ENCODE peak calls at places on chromosomes 3 and 15, in four cellular contexts. P, C, M and F are unnamed samples.
A peak's percentile ranks its signal among the peaks of the same experiment; 100 is the strongest.

GRCh38 chr3:9793161-9793781 is 389 bp downstream of the ARPC4 start:
- DNase-seq in P (peak; percentile 35), M (peak; percentile 28), C (no peak), F (peak; percentile 93)

GRCh38 chr15:91821458-91821857 is 32.0 kb upstream of the SLCO3A1 start:
- DNase-seq in P (no peak), C (no peak), M (no peak), F (no peak)

GRCh38 chr15:66193066-66193465 is 60.5 kb downstream of the MEGF11 start:
- DNase-seq in P (no peak), M (no peak), C (no peak), F (no peak)

GRCh38 chr15:62452016-62452415 is 286.9 kb upstream of the C2CD4B start:
- DNase-seq in M (no peak), C (no peak), P (no peak), F (no peak)

GRCh38 chr3:65894679-65895078 is 144.0 kb downstream of the MAGI1 start:
- DNase-seq in C (no peak), P (no peak), M (no peak), F (no peak)

GRCh38 chr3:141308588-141309218 is 59.6 kb upstream of the ZBTB38 start:
- DNase-seq in M (peak; percentile 80), P (peak; percentile 33), C (no peak), F (peak; percentile 68)

GRCh38 chr15:55289011-55289572 is 521 bp downstream of the RAB27A start:
- DNase-seq in P (no peak), M (peak; percentile 21), C (no peak), F (peak; percentile 53)

GRCh38 chr15:89999676-90000174 is 1.4 kb upstream of the ZNF710 start:
- DNase-seq in P (no peak), M (no peak), C (no peak), F (no peak)

GRCh38 chr3:137542049-137542448 is 222.1 kb upstream of the SOX14 start:
- DNase-seq in M (no peak), C (no peak), P (no peak), F (no peak)

GRCh38 chr15:93563218-93563617 is 474.2 kb upstream of the RGMA start:
- DNase-seq in C (no peak), M (no peak), P (no peak), F (no peak)

GRCh38 chr3:197584733-197585132 is 29.0 kb upstream of the BDH1 start:
- DNase-seq in C (no peak), P (no peak), M (no peak), F (no peak)

GRCh38 chr3:8366214-8366613 is 135.4 kb upstream of the LMCD1 start:
- DNase-seq in M (no peak), P (no peak), C (no peak), F (no peak)

GRCh38 chr3:45464336-45464809 is 76.0 kb downstream of the LARS2 start:
- DNase-seq in C (no peak), P (no peak), M (no peak), F (peak; percentile 73)

GRCh38 chr3:127902486-127902885 is 12.5 kb upstream of the KBTBD12 start:
- DNase-seq in M (no peak), C (no peak), P (no peak), F (no peak)

GRCh38 chr3:67648229-67648628 is 6.2 kb downstream of the SUCLG2 start:
- DNase-seq in P (no peak), C (no peak), M (peak; percentile 36), F (no peak)

GRCh38 chr3:44223274-44223673 is 18.4 kb upstream of the TOPAZ1 start:
- DNase-seq in M (no peak), P (no peak), C (no peak), F (no peak)

GRCh38 chr3:115194461-115194860 is 47.4 kb upstream of the ZBTB20 start:
- DNase-seq in M (no peak), P (no peak), C (no peak), F (no peak)

GRCh38 chr15:65904301-65904700 is 35.0 kb downstream of the RAB11A start:
- DNase-seq in P (no peak), M (no peak), C (no peak), F (peak; percentile 73)

GRCh38 chr3:9396301-9396631 is 1.1 kb upstream of the SETD5 start:
- DNase-seq in M (no peak), P (no peak), C (peak; percentile 72), F (peak; percentile 85)

GRCh38 chr3:45509038-45509767 is 85.3 kb upstream of the LIMD1 start:
- DNase-seq in P (no peak), C (no peak), M (no peak), F (peak; percentile 13)

GRCh38 chr3:48256557-48256956 is 15.7 kb downstream of the ZNF589 start:
- DNase-seq in M (no peak), P (no peak), C (no peak), F (no peak)

GRCh38 chr3:192879346-192880031 is 38.2 kb downstream of the MB21D2 start:
- DNase-seq in P (peak; percentile 24), M (peak; percentile 83), C (no peak), F (no peak)

GRCh38 chr3:189316296-189317019 is 144.7 kb downstream of the TPRG1 start:
- DNase-seq in P (no peak), M (peak; percentile 3), C (no peak), F (no peak)

GRCh38 chr3:109268181-109268580 is 48.1 kb downstream of the DPPA2 start:
- DNase-seq in P (no peak), M (no peak), C (no peak), F (no peak)

GRCh38 chr3:105805402-105805801 is 63.4 kb downstream of the CBLB start:
- DNase-seq in M (no peak), P (no peak), C (no peak), F (no peak)

GRCh38 chr15:31792611-31793199 is 237.6 kb upstream of the CHRNA7 start:
- DNase-seq in C (no peak), M (no peak), P (no peak), F (no peak)

GRCh38 chr3:149352556-149352955 is 19.1 kb upstream of the TM4SF18 start:
- DNase-seq in M (peak; percentile 67), C (no peak), P (peak; percentile 62), F (peak; percentile 48)

GRCh38 chr15:80228959-80229610 is 22.9 kb downstream of the CTXND1 start:
- DNase-seq in P (no peak), M (no peak), C (no peak), F (no peak)

GRCh38 chr3:57942872-57943283 is 65.3 kb upstream of the FLNB start:
- DNase-seq in M (no peak), P (no peak), C (no peak), F (no peak)

GRCh38 chr15:67097893-67098740 is 32.7 kb downstream of the SMAD3 start:
- DNase-seq in P (no peak), M (no peak), C (no peak), F (peak; percentile 68)

GRCh38 chr3:31170932-31171670 is 276.6 kb upstream of the GADL1 start:
- DNase-seq in P (no peak), M (no peak), C (no peak), F (no peak)

GRCh38 chr3:185082829-185083228 is 70.0 kb downstream of the C3orf70 start:
- DNase-seq in M (no peak), C (no peak), P (no peak), F (no peak)

GRCh38 chr3:32175607-32176197 is 62.8 kb upstream of the CMTM8 start:
- DNase-seq in M (peak; percentile 60), P (peak; percentile 62), C (no peak), F (peak; percentile 76)

GRCh38 chr3:122694966-122695365 is 14.3 kb downstream of the PARP14 start:
- DNase-seq in P (no peak), C (peak; percentile 62), M (no peak), F (no peak)

GRCh38 chr3:58204713-58205112 is 6.1 kb downstream of the DNASE1L3 start:
- DNase-seq in P (no peak), M (no peak), C (no peak), F (no peak)

GRCh38 chr15:101206173-101206572 is 45.7 kb downstream of the CHSY1 start:
- DNase-seq in M (no peak), C (no peak), P (no peak), F (no peak)

GRCh38 chr3:39275963-39276593 is 3.8 kb downstream of the CX3CR1 start:
- DNase-seq in P (no peak), C (no peak), M (no peak), F (no peak)

GRCh38 chr3:39276746-39277145 is 3.1 kb downstream of the CX3CR1 start:
- DNase-seq in M (no peak), P (no peak), C (no peak), F (no peak)

GRCh38 chr3:39273119-39273518 is 6.7 kb downstream of the CX3CR1 start:
- DNase-seq in P (no peak), M (no peak), C (no peak), F (peak; percentile 38)

GRCh38 chr3:39272191-39272590 is 7.6 kb downstream of the CX3CR1 start:
- DNase-seq in M (no peak), C (no peak), P (no peak), F (no peak)

GRCh38 chr3:39275052-39275451 is 4.8 kb downstream of the CX3CR1 start:
- DNase-seq in P (no peak), M (no peak), C (no peak), F (no peak)
- TF ChIP-seq MXI1 in P (no peak), M (no peak), C (no peak), F (no peak)

GRCh38 chr3:157086053-157086761 is 73.7 kb downstream of the CCNL1 start:
- DNase-seq in M (no peak), P (no peak), C (no peak), F (no peak)

GRCh38 chr3:157079677-157080369 is 80.1 kb downstream of the CCNL1 start:
- DNase-seq in C (no peak), P (no peak), M (no peak), F (no peak)

GRCh38 chr3:157083824-157084223 is 76.1 kb downstream of the CCNL1 start:
- DNase-seq in P (no peak), C (no peak), M (no peak), F (no peak)

GRCh38 chr3:157081681-157082210 is 78.2 kb downstream of the CCNL1 start:
- DNase-seq in M (peak; percentile 68), C (no peak), P (peak; percentile 84), F (peak; percentile 86)

GRCh38 chr3:157082305-157082981 is 77.5 kb downstream of the CCNL1 start:
- DNase-seq in M (no peak), C (no peak), P (no peak), F (no peak)
- TF ChIP-seq NFIC in M (no peak), C (no peak), P (no peak), F (no peak)

GRCh38 chr3:71101014-71101413 is 482.5 kb downstream of the FOXP1 start:
- DNase-seq in C (no peak), P (no peak), M (no peak), F (no peak)
- TF ChIP-seq MXI1 in C (no peak), P (no peak), M (no peak), F (no peak)

GRCh38 chr15:39736646-39737550 is 45.7 kb downstream of the FSIP1 start:
- DNase-seq in C (no peak), P (no peak), M (no peak), F (no peak)

GRCh38 chr15:39735120-39735717 is 47.4 kb downstream of the FSIP1 start:
- DNase-seq in P (no peak), C (no peak), M (no peak), F (no peak)

GRCh38 chr15:39743611-39744010 is 39.0 kb downstream of the FSIP1 start:
- DNase-seq in M (no peak), P (no peak), C (no peak), F (no peak)

GRCh38 chr15:39741258-39741657 is 41.4 kb downstream of the FSIP1 start:
- DNase-seq in M (no peak), C (no peak), P (no peak), F (no peak)

GRCh38 chr15:39738998-39739397 is 43.6 kb downstream of the FSIP1 start:
- DNase-seq in P (no peak), M (no peak), C (no peak), F (no peak)
- TF ChIP-seq NFIC in P (no peak), M (no peak), C (no peak), F (no peak)